ENCODE peak calls at places on chromosomes 12 and 14, in six cellular contexts. I is H1, L is esophagus muscularis mucosa, V is SK-N-SH, Q is K562, U is suprapubic skin. A is an unnamed sample.

GRCh38 chr12:78600541-78600940 is 264.0 kb upstream of the SYT1 start:
- DNase-seq in U (no peak), Q (no peak), I (no peak), L (no peak), V (no peak), A (no peak)

GRCh38 chr12:41073633-41074576 is 114.2 kb upstream of the PDZRN4 start:
- DNase-seq in Q (no peak), L (no peak), I (no peak), V (no peak), U (no peak), A (no peak)

GRCh38 chr12:56151672-56152131 is 685 bp upstream of the MYL6B start:
- DNase-seq in U (no peak), I (peak), Q (peak), L (no peak), V (peak), A (peak)

GRCh38 chr14:40899435-40899834 is 707.2 kb upstream of the LRFN5 start:
- DNase-seq in I (no peak), L (no peak), V (no peak), Q (no peak), U (no peak), A (no peak)

GRCh38 chr12:74985986-74986319 is 223.7 kb downstream of the KCNC2 start:
- DNase-seq in Q (no peak), V (no peak), U (no peak), L (no peak), I (no peak), A (no peak)

GRCh38 chr12:10965511-10965910 is 21.2 kb downstream of the TAS2R50 start:
- DNase-seq in Q (no peak), I (no peak), L (no peak), V (no peak), U (no peak), A (no peak)

GRCh38 chr12:14207946-14208612 is 157.4 kb upstream of the ATF7IP start:
- DNase-seq in L (no peak), I (peak), V (no peak), U (no peak), Q (no peak), A (peak)

GRCh38 chr12:6115389-6115788 is 9.1 kb downstream of the VWF start:
- DNase-seq in V (no peak), U (no peak), I (no peak), Q (no peak), L (no peak), A (no peak)

GRCh38 chr12:32107376-32108267 is 975 bp downstream of the BICD1 start:
- DNase-seq in I (no peak), V (peak), L (no peak), U (no peak), Q (peak), A (no peak)

GRCh38 chr12:86860804-86861203 is 604.6 kb upstream of the MGAT4C start:
- DNase-seq in V (no peak), I (no peak), L (no peak), Q (no peak), U (no peak), A (no peak)

GRCh38 chr12:49662998-49663843 is 39.9 kb downstream of the PRPF40B start:
- DNase-seq in I (no peak), Q (peak), V (peak), L (no peak), U (no peak), A (no peak)

GRCh38 chr14:69943084-69943797 is 64.0 kb downstream of the SMOC1 start:
- DNase-seq in I (no peak), U (no peak), L (no peak), Q (no peak), V (peak), A (no peak)

GRCh38 chr14:51093371-51094281 is 1.3 kb downstream of the TRIM9 start:
- DNase-seq in V (peak), U (peak), Q (no peak), I (peak), L (no peak), A (no peak)

GRCh38 chr12:30457621-30458289 is 237.9 kb downstream of the IPO8 start:
- DNase-seq in L (no peak), I (no peak), V (peak), Q (peak), U (no peak), A (no peak)

GRCh38 chr14:106549064-106549463 is 1022.7 kb downstream of the TMEM121 start:
- DNase-seq in V (no peak), U (no peak), L (no peak), Q (no peak), I (no peak), A (no peak)
- TF ChIP-seq POLR2AphosphoS5 in V (no peak), U (no peak), L (no peak), Q (no peak), I (no peak), A (no peak)

GRCh38 chr12:63862187-63863107 is 17.9 kb downstream of the SRGAP1 start:
- DNase-seq in I (no peak), L (peak), Q (no peak), V (no peak), U (no peak), A (peak)
- TF ChIP-seq EP300 in I (no peak), L (no peak), Q (no peak), V (no peak), U (no peak), A (no peak)

GRCh38 chr12:67077617-67078016 is 191.5 kb upstream of the CAND1 start:
- DNase-seq in U (no peak), L (no peak), Q (no peak), I (no peak), V (no peak), A (no peak)
- TF ChIP-seq POLR2AphosphoS5 in U (no peak), L (no peak), Q (no peak), I (no peak), V (no peak), A (no peak)

GRCh38 chr14:31026395-31027096 is 367 bp upstream of the STRN3 start:
- DNase-seq in U (peak), Q (peak), V (peak), I (peak), L (peak), A (peak)
- TF ChIP-seq EP300 in U (no peak), Q (peak), V (no peak), I (no peak), L (no peak), A (no peak)

DNA sequence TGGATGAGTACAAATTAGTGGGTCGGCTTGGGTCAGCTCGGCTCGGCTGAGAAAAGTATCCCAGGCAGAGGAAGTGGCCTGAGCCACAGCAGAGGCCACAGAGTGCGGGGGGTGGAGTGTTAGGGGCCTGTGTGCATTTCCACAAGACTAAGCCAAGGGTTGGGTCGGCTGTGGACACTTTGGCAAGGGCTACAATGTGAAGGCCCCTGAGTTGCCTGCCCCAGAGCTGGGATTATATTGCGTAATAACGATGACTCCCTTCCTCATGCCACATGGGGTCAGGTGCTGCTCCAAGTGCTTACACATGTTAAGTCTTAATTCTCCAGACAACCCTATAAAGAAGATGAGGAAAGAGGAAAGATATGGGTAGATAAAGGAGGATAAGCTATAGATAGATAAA is 11.4 kb downstream of the EVL start:
- DNase-seq in U (peak), I (no peak), Q (no peak), L (peak), V (no peak), A (no peak)
- TF ChIP-seq POLR2AphosphoS5 in U (no peak), I (no peak), Q (no peak), L (no peak), V (no peak), A (no peak)

DNA sequence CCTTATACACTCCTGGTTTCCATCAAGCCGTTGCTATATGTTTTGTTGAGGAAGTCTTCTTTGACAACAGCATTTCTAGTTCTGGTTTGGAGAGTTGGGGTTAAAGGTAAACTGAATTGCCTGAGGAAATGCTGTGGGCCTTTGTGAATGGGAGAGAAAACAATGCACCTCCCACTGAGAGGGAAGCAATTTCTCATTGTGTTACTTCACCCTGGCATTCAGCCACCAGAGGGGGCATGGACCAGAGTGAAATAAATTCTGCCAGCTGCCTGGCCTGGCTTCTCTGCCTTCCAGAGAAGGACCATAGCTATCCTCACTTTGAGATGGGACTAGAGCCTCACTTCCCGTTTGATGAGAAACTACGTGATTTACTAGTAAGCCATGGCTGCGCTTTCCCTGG is 475.3 kb downstream of the EGLN3 start:
- DNase-seq in V (peak), Q (no peak), U (no peak), L (no peak), I (peak), A (peak)
- TF ChIP-seq EP300 in V (no peak), Q (no peak), U (no peak), L (no peak), I (no peak), A (no peak)

GRCh38 chr12:130485291-130486145 is 147.8 kb downstream of the PIWIL1 start:
- DNase-seq in Q (no peak), U (no peak), L (no peak), I (no peak), V (no peak), A (no peak)
- TF ChIP-seq POLR2AphosphoS5 in Q (no peak), U (no peak), L (no peak), I (no peak), V (no peak), A (no peak)

A was measured in stomach.